ENCODE peak calls at places on chromosomes 6 and 20, in seven cellular contexts. One of them, this sample, is unnamed. For H3K4me1, the result is how much of the 10 kb centered on the place peaks cover.

GRCh38 chr6:161486326-161486725 is 212.5 kb upstream of the AGPAT4 start:
- DNase-seq in osteoblast: peak
- DNase-seq in sigmoid colon: no peak
- DNase-seq in spleen: no peak
- DNase-seq in GM23338: no peak
- DNase-seq in adrenal gland: peak
- DNase-seq in SK-N-SH: peak
- DNase-seq in this sample: peak

GRCh38 chr20:12966468-12967085 is 42.2 kb upstream of the SPTLC3 start:
- DNase-seq in osteoblast: peak
- DNase-seq in sigmoid colon: no peak
- DNase-seq in spleen: no peak
- DNase-seq in GM23338: peak
- DNase-seq in adrenal gland: no peak
- DNase-seq in SK-N-SH: no peak
- DNase-seq in this sample: no peak

GRCh38 chr6:167937948-167938911 is 59.2 kb upstream of the KIF25 start:
- DNase-seq in osteoblast: no peak
- DNase-seq in sigmoid colon: no peak
- DNase-seq in spleen: no peak
- DNase-seq in GM23338: peak
- DNase-seq in adrenal gland: no peak
- DNase-seq in SK-N-SH: no peak
- DNase-seq in this sample: no peak

GRCh38 chr20:24895898-24896658 is 53.0 kb upstream of the CST7 start:
- DNase-seq in osteoblast: no peak
- DNase-seq in sigmoid colon: peak
- DNase-seq in spleen: no peak
- DNase-seq in GM23338: no peak
- DNase-seq in adrenal gland: no peak
- DNase-seq in SK-N-SH: no peak
- DNase-seq in this sample: no peak

GRCh38 chr20:61210862-61211261 is 41.2 kb upstream of the CDH4 start:
- DNase-seq in osteoblast: no peak
- DNase-seq in sigmoid colon: no peak
- DNase-seq in spleen: no peak
- DNase-seq in GM23338: no peak
- DNase-seq in adrenal gland: no peak
- DNase-seq in SK-N-SH: no peak
- DNase-seq in this sample: no peak

GRCh38 chr20:45953672-45954071 is 18.3 kb downstream of the ZNF335 start:
- DNase-seq in osteoblast: peak
- DNase-seq in sigmoid colon: peak
- DNase-seq in spleen: peak
- DNase-seq in GM23338: no peak
- DNase-seq in adrenal gland: peak
- DNase-seq in SK-N-SH: no peak
- DNase-seq in this sample: no peak

GRCh38 chr6:147005499-147005898 is 198.7 kb upstream of the STXBP5 start:
- DNase-seq in osteoblast: no peak
- DNase-seq in sigmoid colon: no peak
- DNase-seq in spleen: no peak
- DNase-seq in GM23338: peak
- DNase-seq in adrenal gland: no peak
- DNase-seq in SK-N-SH: no peak
- DNase-seq in this sample: no peak

GRCh38 chr6:11264100-11264499 is 31.6 kb upstream of the NEDD9 start:
- DNase-seq in osteoblast: no peak
- DNase-seq in sigmoid colon: no peak
- DNase-seq in spleen: no peak
- DNase-seq in GM23338: peak
- DNase-seq in adrenal gland: no peak
- DNase-seq in SK-N-SH: no peak
- DNase-seq in this sample: no peak

GRCh38 chr6:6686748-6687601 is 98.5 kb downstream of the LY86 start:
- DNase-seq in osteoblast: no peak
- DNase-seq in sigmoid colon: peak
- DNase-seq in spleen: peak
- DNase-seq in GM23338: peak
- DNase-seq in adrenal gland: peak
- DNase-seq in SK-N-SH: peak
- DNase-seq in this sample: peak

GRCh38 chr20:20237093-20237959 is 130.6 kb upstream of the INSM1 start:
- DNase-seq in osteoblast: peak
- DNase-seq in sigmoid colon: no peak
- DNase-seq in spleen: no peak
- DNase-seq in GM23338: peak
- DNase-seq in adrenal gland: peak
- DNase-seq in SK-N-SH: peak
- DNase-seq in this sample: no peak

GRCh38 chr20:41173161-41173721 is 35.9 kb downstream of the PLCG1 start:
- DNase-seq in osteoblast: peak
- DNase-seq in sigmoid colon: peak
- DNase-seq in spleen: peak
- DNase-seq in GM23338: peak
- DNase-seq in adrenal gland: peak
- DNase-seq in SK-N-SH: peak
- DNase-seq in this sample: peak

GRCh38 chr6:108407952-108408351 is 113.1 kb downstream of the AFG1L start:
- DNase-seq in osteoblast: no peak
- DNase-seq in sigmoid colon: no peak
- DNase-seq in spleen: no peak
- DNase-seq in GM23338: no peak
- DNase-seq in adrenal gland: no peak
- DNase-seq in SK-N-SH: no peak
- DNase-seq in this sample: no peak

GRCh38 chr6:39193201-39193791 is 36.0 kb downstream of the KCNK5 start:
- DNase-seq in osteoblast: no peak
- DNase-seq in sigmoid colon: peak
- DNase-seq in spleen: no peak
- DNase-seq in GM23338: no peak
- DNase-seq in adrenal gland: no peak
- DNase-seq in SK-N-SH: no peak
- DNase-seq in this sample: no peak

GRCh38 chr6:41723178-41723935 is 12.1 kb downstream of the TFEB start:
- DNase-seq in osteoblast: peak
- DNase-seq in sigmoid colon: peak
- DNase-seq in spleen: peak
- DNase-seq in GM23338: peak
- DNase-seq in adrenal gland: peak
- DNase-seq in SK-N-SH: no peak
- DNase-seq in this sample: peak

GRCh38 chr20:5024103-5024502 is 22.8 kb upstream of the SLC23A2 start:
- DNase-seq in osteoblast: peak
- DNase-seq in sigmoid colon: no peak
- DNase-seq in spleen: no peak
- DNase-seq in GM23338: no peak
- DNase-seq in adrenal gland: no peak
- DNase-seq in SK-N-SH: no peak
- DNase-seq in this sample: no peak

GRCh38 chr20:45358282-45359068 is 4.5 kb upstream of the SYS1 start:
- DNase-seq in osteoblast: peak
- DNase-seq in sigmoid colon: peak
- DNase-seq in spleen: no peak
- DNase-seq in GM23338: no peak
- DNase-seq in adrenal gland: peak
- DNase-seq in SK-N-SH: no peak
- DNase-seq in this sample: peak

GRCh38 chr6:125310994-125311649 is 9.4 kb upstream of the HDDC2 start:
- DNase-seq in osteoblast: no peak
- DNase-seq in sigmoid colon: no peak
- DNase-seq in spleen: no peak
- DNase-seq in GM23338: peak
- DNase-seq in adrenal gland: peak
- DNase-seq in SK-N-SH: peak
- DNase-seq in this sample: no peak

GRCh38 chr6:20217900-20218299 is 5.6 kb upstream of the MBOAT1 start:
- DNase-seq in osteoblast: no peak
- DNase-seq in sigmoid colon: no peak
- DNase-seq in spleen: no peak
- DNase-seq in GM23338: no peak
- DNase-seq in adrenal gland: no peak
- DNase-seq in SK-N-SH: no peak
- DNase-seq in this sample: no peak

GRCh38 chr20:9949563-9949962 is 85.2 kb upstream of the ANKEF1 start:
- DNase-seq in osteoblast: peak
- DNase-seq in sigmoid colon: no peak
- DNase-seq in spleen: no peak
- DNase-seq in GM23338: no peak
- DNase-seq in adrenal gland: no peak
- DNase-seq in SK-N-SH: no peak
- DNase-seq in this sample: no peak

GRCh38 chr6:129978148-129978916 is 40.0 kb upstream of the L3MBTL3 start:
- DNase-seq in osteoblast: no peak
- DNase-seq in sigmoid colon: no peak
- DNase-seq in spleen: no peak
- DNase-seq in GM23338: no peak
- DNase-seq in adrenal gland: no peak
- DNase-seq in SK-N-SH: no peak
- DNase-seq in this sample: no peak

GRCh38 chr20:61588356-61589054 is 336.4 kb downstream of the CDH4 start:
- DNase-seq in osteoblast: peak
- DNase-seq in sigmoid colon: no peak
- DNase-seq in spleen: no peak
- DNase-seq in GM23338: no peak
- DNase-seq in adrenal gland: no peak
- DNase-seq in SK-N-SH: no peak
- DNase-seq in this sample: no peak

GRCh38 chr6:128499079-128499705 is 21.2 kb downstream of the PTPRK start:
- DNase-seq in osteoblast: no peak
- DNase-seq in sigmoid colon: no peak
- DNase-seq in spleen: no peak
- DNase-seq in GM23338: no peak
- DNase-seq in adrenal gland: no peak
- DNase-seq in SK-N-SH: no peak
- DNase-seq in this sample: no peak

GRCh38 chr6:89411269-89412070 is 603 bp downstream of the RRAGD start:
- DNase-seq in osteoblast: no peak
- DNase-seq in sigmoid colon: peak
- DNase-seq in spleen: peak
- DNase-seq in GM23338: peak
- DNase-seq in adrenal gland: peak
- DNase-seq in SK-N-SH: peak
- DNase-seq in this sample: peak

GRCh38 chr6:73032586-73032985 is 192.7 kb downstream of the KHDC1L start:
- DNase-seq in osteoblast: peak
- DNase-seq in sigmoid colon: no peak
- DNase-seq in spleen: no peak
- DNase-seq in GM23338: no peak
- DNase-seq in adrenal gland: no peak
- DNase-seq in SK-N-SH: no peak
- DNase-seq in this sample: no peak

GRCh38 chr6:166786704-166787293 is 159.7 kb upstream of the RPS6KA2 start:
- DNase-seq in osteoblast: peak
- DNase-seq in sigmoid colon: no peak
- DNase-seq in spleen: no peak
- DNase-seq in GM23338: peak
- DNase-seq in adrenal gland: peak
- DNase-seq in SK-N-SH: peak
- DNase-seq in this sample: no peak

GRCh38 chr6:1966713-1967112 is 278.7 kb downstream of the GMDS start:
- DNase-seq in osteoblast: no peak
- DNase-seq in sigmoid colon: no peak
- DNase-seq in spleen: no peak
- DNase-seq in GM23338: no peak
- DNase-seq in adrenal gland: no peak
- DNase-seq in SK-N-SH: no peak
- DNase-seq in this sample: no peak

GRCh38 chr6:142896732-142897131 is 48.2 kb downstream of the HIVEP2 start:
- DNase-seq in osteoblast: no peak
- DNase-seq in sigmoid colon: no peak
- DNase-seq in spleen: no peak
- DNase-seq in GM23338: no peak
- DNase-seq in adrenal gland: no peak
- DNase-seq in SK-N-SH: no peak
- DNase-seq in this sample: no peak
- H3K4me1 ChIP-seq in osteoblast: under half
- H3K4me1 ChIP-seq in sigmoid colon: under half
- H3K4me1 ChIP-seq in spleen: under half
- H3K4me1 ChIP-seq in GM23338: under half
- H3K4me1 ChIP-seq in adrenal gland: under half
- H3K4me1 ChIP-seq in SK-N-SH: under half
- H3K4me1 ChIP-seq in this sample: half or more

GRCh38 chr6:56804996-56805395 is 149.9 kb upstream of the BEND6 start:
- DNase-seq in osteoblast: no peak
- DNase-seq in sigmoid colon: no peak
- DNase-seq in spleen: no peak
- DNase-seq in GM23338: no peak
- DNase-seq in adrenal gland: no peak
- DNase-seq in SK-N-SH: no peak
- DNase-seq in this sample: no peak

GRCh38 chr6:56799966-56800365 is 154.9 kb upstream of the BEND6 start:
- DNase-seq in osteoblast: no peak
- DNase-seq in sigmoid colon: no peak
- DNase-seq in spleen: no peak
- DNase-seq in GM23338: no peak
- DNase-seq in adrenal gland: no peak
- DNase-seq in SK-N-SH: no peak
- DNase-seq in this sample: no peak

GRCh38 chr6:56806368-56806767 is 148.5 kb upstream of the BEND6 start:
- DNase-seq in osteoblast: no peak
- DNase-seq in sigmoid colon: no peak
- DNase-seq in spleen: no peak
- DNase-seq in GM23338: no peak
- DNase-seq in adrenal gland: no peak
- DNase-seq in SK-N-SH: no peak
- DNase-seq in this sample: peak

GRCh38 chr6:56803594-56803993 is 151.3 kb upstream of the BEND6 start:
- DNase-seq in osteoblast: no peak
- DNase-seq in sigmoid colon: no peak
- DNase-seq in spleen: no peak
- DNase-seq in GM23338: no peak
- DNase-seq in adrenal gland: no peak
- DNase-seq in SK-N-SH: no peak
- DNase-seq in this sample: no peak

GRCh38 chr6:56802570-56802969 is 152.3 kb upstream of the BEND6 start:
- DNase-seq in osteoblast: no peak
- DNase-seq in sigmoid colon: no peak
- DNase-seq in spleen: no peak
- DNase-seq in GM23338: no peak
- DNase-seq in adrenal gland: no peak
- DNase-seq in SK-N-SH: no peak
- DNase-seq in this sample: no peak
- H3K27ac ChIP-seq in osteoblast: peak
- H3K27ac ChIP-seq in sigmoid colon: no peak
- H3K27ac ChIP-seq in spleen: no peak
- H3K27ac ChIP-seq in GM23338: peak
- H3K27ac ChIP-seq in adrenal gland: no peak
- H3K27ac ChIP-seq in SK-N-SH: peak
- H3K27ac ChIP-seq in this sample: peak

GRCh38 chr6:36132221-36132895 is 2.0 kb downstream of the MAPK13 start:
- DNase-seq in osteoblast: no peak
- DNase-seq in sigmoid colon: no peak
- DNase-seq in spleen: no peak
- DNase-seq in GM23338: no peak
- DNase-seq in adrenal gland: no peak
- DNase-seq in SK-N-SH: no peak
- DNase-seq in this sample: peak
- H3K4me1 ChIP-seq in osteoblast: under half
- H3K4me1 ChIP-seq in sigmoid colon: under half
- H3K4me1 ChIP-seq in spleen: under half
- H3K4me1 ChIP-seq in GM23338: under half
- H3K4me1 ChIP-seq in adrenal gland: under half
- H3K4me1 ChIP-seq in SK-N-SH: half or more
- H3K4me1 ChIP-seq in this sample: under half

GRCh38 chr6:32940656-32941411 is at the start of gene HLA-DMB:
- DNase-seq in osteoblast: peak
- DNase-seq in sigmoid colon: no peak
- DNase-seq in spleen: no peak
- DNase-seq in GM23338: peak
- DNase-seq in adrenal gland: peak
- DNase-seq in SK-N-SH: peak
- DNase-seq in this sample: peak
- H3K27ac ChIP-seq in osteoblast: no peak
- H3K27ac ChIP-seq in sigmoid colon: peak
- H3K27ac ChIP-seq in spleen: peak
- H3K27ac ChIP-seq in GM23338: peak
- H3K27ac ChIP-seq in adrenal gland: peak
- H3K27ac ChIP-seq in SK-N-SH: no peak
- H3K27ac ChIP-seq in this sample: peak

This sample was measured in gastrocnemius medialis.